ENCODE peak calls at places on chromosomes 4 and X, in nine cellular contexts. I is WTC11, D is mesothelial cell of epicardium, F is GM20000, Q is brain microvascular endothelial cell, K is HFFc6, X is H1, W is A549, N is tibial nerve. B is an unnamed sample.

GRCh38 chr4:110621328-110621812 is 1.5 kb downstream of the PITX2 start:
- DNase-seq in I (no peak), D (no peak), F (no peak), Q (no peak), K (no peak), X (no peak), W (no peak), N (no peak), B (no peak)

GRCh38 chr4:82517043-82517442 is 44.7 kb downstream of the TMEM150C start:
- DNase-seq in I (no peak), D (no peak), F (no peak), Q (no peak), K (no peak), X (no peak), W (no peak), N (no peak), B (no peak)

GRCh38 chrX:8037593-8038348 is 110.6 kb upstream of the PNPLA4 start:
- DNase-seq in I (no peak), D (no peak), F (no peak), Q (no peak), K (no peak), X (no peak), W (no peak), N (no peak), B (no peak)

GRCh38 chr4:124030038-124030638 is 633.5 kb downstream of the SPRY1 start:
- DNase-seq in I (no peak), D (no peak), F (no peak), Q (no peak), K (no peak), X (no peak), W (no peak), N (no peak), B (no peak)

GRCh38 chr4:24701683-24702082 is 93.7 kb upstream of the SOD3 start:
- DNase-seq in I (no peak), D (no peak), F (no peak), Q (no peak), K (no peak), X (no peak), W (no peak), N (no peak), B (no peak)

GRCh38 chr4:27318740-27319139 is 458.1 kb downstream of the STIM2 start:
- DNase-seq in I (peak; percentile 79), D (no peak), F (peak; percentile 37), Q (no peak), K (peak; percentile 12), X (peak; percentile 49), W (peak; percentile 4), N (no peak), B (no peak)

GRCh38 chr4:144176476-144176875 is 36.0 kb upstream of the GYPA start:
- DNase-seq in I (no peak), D (no peak), F (no peak), Q (peak; percentile 4), K (no peak), X (no peak), W (no peak), N (no peak), B (no peak)

GRCh38 chr4:118775405-118775804 is 60.5 kb downstream of the SEC24D start:
- DNase-seq in I (no peak), D (no peak), F (no peak), Q (no peak), K (no peak), X (no peak), W (no peak), N (no peak), B (no peak)

GRCh38 chr4:39636786-39637185 is 1.9 kb downstream of the SMIM14 start:
- DNase-seq in I (no peak), D (no peak), F (no peak), Q (peak; percentile 35), K (no peak), X (no peak), W (no peak), N (no peak), B (no peak)

GRCh38 chr4:39641451-39641850 is 2.8 kb upstream of the SMIM14 start:
- DNase-seq in I (no peak), D (no peak), F (no peak), Q (no peak), K (no peak), X (no peak), W (no peak), N (no peak), B (peak; percentile 27)

GRCh38 chr4:39637572-39638357 is 900 bp downstream of the SMIM14 start:
- DNase-seq in I (peak; percentile 72), D (peak; percentile 43), F (peak; percentile 21), Q (peak; percentile 55), K (peak; percentile 50), X (no peak), W (no peak), N (peak; percentile 28), B (no peak)

GRCh38 chr4:39635023-39635422 is 3.6 kb downstream of the SMIM14 start:
- DNase-seq in I (peak; percentile 40), D (no peak), F (no peak), Q (no peak), K (no peak), X (no peak), W (no peak), N (no peak), B (no peak)

DNA sequence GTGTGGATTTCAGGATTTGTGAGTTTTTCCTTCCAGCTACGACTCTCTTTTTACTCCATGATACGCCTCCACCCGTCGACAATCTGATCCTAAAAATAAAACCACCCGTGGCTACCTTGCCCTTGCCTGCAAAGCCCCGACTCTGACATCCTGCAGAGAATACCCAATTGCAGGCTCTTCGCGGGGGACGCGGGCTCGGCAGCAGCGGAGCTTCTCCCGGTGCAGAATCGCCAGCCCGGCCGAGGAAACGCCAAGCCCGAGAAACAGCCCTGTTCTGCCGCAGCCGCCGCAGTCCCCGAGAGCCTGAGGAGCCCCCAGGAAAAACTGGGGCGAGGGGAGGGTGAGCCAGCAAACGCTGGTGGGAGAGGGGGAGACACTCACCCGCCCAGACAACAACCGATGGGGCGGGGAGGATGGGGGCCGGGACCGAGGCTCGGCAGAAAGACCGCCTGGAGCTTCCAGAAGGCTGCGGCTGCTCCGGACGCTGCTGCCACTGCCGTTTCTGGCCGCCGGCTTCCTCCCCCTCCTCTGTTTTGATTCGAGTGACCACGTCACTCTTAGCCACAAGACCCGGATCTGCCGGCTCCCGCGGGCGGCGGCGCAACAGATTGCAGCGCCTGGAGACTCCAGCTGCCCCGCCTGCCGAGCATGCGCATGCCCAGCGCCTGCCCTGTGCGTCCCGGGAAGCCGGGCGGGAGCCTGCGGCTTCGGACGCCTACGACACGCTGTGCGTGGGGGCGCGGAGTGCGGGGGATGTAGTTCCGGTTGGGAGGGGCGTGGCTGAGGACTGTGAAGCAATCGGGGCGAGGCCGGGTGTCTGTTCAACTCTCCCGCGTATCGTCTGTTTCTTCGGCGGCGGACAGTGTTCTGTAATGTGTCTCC is at the start of gene SMIM14:
- DNase-seq in I (peak; percentile 94), D (peak; percentile 97), F (peak; percentile 85), Q (peak; percentile 97), K (peak; percentile 98), X (peak; percentile 94), W (peak; percentile 89), N (peak; percentile 97), B (peak; percentile 100)
- TF ChIP-seq CTCF in I (no peak), D (no peak), F (no peak), Q (no peak), K (no peak), X (no peak), W (no peak), N (peak; percentile 77), B (no peak)

GRCh38 chr4:129972257-129972656 is 876.3 kb downstream of the C4orf33 start:
- DNase-seq in I (no peak), D (no peak), F (no peak), Q (no peak), K (no peak), X (no peak), W (no peak), N (no peak), B (no peak)
- TF ChIP-seq CTCF in I (no peak), D (no peak), F (no peak), Q (no peak), K (no peak), X (peak; percentile 62), W (no peak), N (no peak), B (peak; percentile 14)

DNA sequence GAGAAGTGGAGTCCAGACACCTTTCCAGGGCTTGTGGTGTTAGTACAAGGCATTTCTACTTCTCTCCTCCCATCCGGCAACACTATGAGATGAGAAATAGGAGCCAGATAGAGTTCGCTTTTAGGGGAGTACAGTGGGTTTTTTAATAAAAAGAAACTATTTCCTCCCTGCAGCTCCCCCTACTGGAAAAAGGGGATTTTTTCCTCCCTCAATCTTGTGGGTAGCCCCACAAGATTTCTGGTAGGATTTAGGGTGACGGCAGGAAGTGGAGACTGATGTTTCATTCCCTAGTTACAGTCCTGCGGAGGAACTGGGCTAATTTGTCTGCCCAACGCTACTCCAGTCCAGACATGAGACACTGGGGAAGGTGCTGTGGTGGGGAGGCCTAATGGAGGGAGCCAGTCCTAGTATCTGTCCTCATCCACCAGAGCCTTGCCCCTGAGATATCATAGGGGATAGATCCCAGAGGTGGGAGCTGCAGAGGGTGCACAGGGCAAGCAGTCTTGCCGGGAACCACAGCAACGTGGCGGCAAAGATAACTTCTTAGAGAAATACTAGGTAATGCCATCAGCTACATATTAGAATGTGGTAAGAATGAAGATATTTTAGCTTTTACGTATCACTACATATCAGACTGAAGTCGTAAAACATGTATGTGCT is 45.6 kb upstream of the PRKG2 start:
- DNase-seq in I (peak; percentile 14), D (no peak), F (no peak), Q (no peak), K (no peak), X (peak; percentile 7), W (no peak), N (no peak), B (no peak)
- TF ChIP-seq CTCF in I (peak; percentile 40), D (peak; percentile 32), F (no peak), Q (peak; percentile 59), K (peak; percentile 46), X (peak; percentile 55), W (peak; percentile 18), N (no peak), B (peak; percentile 20)

GRCh38 chrX:45842207-45842900 is 641.7 kb upstream of the DIPK2B start:
- DNase-seq in I (no peak), D (no peak), F (no peak), Q (no peak), K (no peak), X (no peak), W (no peak), N (no peak), B (no peak)

GRCh38 chrX:45846328-45846727 is 645.7 kb upstream of the DIPK2B start:
- DNase-seq in I (no peak), D (no peak), F (no peak), Q (no peak), K (no peak), X (no peak), W (no peak), N (no peak), B (no peak)

GRCh38 chrX:45845142-45845541 is 644.5 kb upstream of the DIPK2B start:
- DNase-seq in I (no peak), D (no peak), F (no peak), Q (no peak), K (no peak), X (no peak), W (no peak), N (no peak), B (no peak)

GRCh38 chrX:45842916-45843315 is 642.2 kb upstream of the DIPK2B start:
- DNase-seq in I (no peak), D (no peak), F (no peak), Q (no peak), K (no peak), X (no peak), W (no peak), N (no peak), B (no peak)

DNA sequence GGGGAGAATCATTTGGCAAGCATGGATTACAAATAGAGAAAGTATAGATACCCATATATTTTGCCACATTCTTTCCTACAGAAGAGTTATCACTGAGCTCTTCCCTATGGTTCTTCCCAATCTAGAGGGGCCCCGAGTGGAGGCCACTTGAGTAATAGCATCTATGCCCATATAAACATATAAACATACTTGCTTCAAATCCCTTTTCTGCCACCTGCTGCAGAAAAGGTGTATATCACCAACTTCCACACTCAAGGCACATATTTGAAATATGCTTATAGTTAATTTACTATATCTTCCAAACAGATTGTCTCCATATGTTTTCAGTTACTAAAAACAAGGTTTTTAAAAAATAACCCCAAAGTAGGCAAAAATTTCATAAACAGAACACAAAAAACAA is 642.8 kb upstream of the DIPK2B start:
- DNase-seq in I (no peak), D (no peak), F (peak; percentile 15), Q (no peak), K (no peak), X (no peak), W (no peak), N (no peak), B (no peak)
- TF ChIP-seq CTCF in I (no peak), D (no peak), F (no peak), Q (no peak), K (no peak), X (no peak), W (peak; percentile 17), N (no peak), B (peak; percentile 35)